ENCODE peak calls at places on chromosome 16, in nine cellular contexts. F is activated naive CD4-positive, alpha-beta T cell treated with Interleukin-2 at 50 U/mL for 16 hours; V is NCI-H2029; Y is GM18507; Z is Right ventricle myocardium superior; S is anterior cingulate cortex; U is NAMALWA; Q is tibial nerve; C is stimulated activated CD4-positive, alpha-beta T cell treated with anti-CD3 and anti-CD28 coated beads, Interleukin-4, amount 100 ng/mL, for 48 hours. E is an unnamed sample.
A peak's percentile ranks its signal among the peaks of the same experiment; 100 is the strongest.

GRCh38 chr16:10305912-10306311 is 79.9 kb upstream of the ATF7IP2 start:
- DNase-seq in F (no peak), V (no peak), Y (no peak), Z (no peak), S (no peak), U (no peak), Q (no peak), C (no peak), E (no peak)

GRCh38 chr16:19881028-19881427 is 3.6 kb downstream of the GPRC5B start:
- DNase-seq in F (no peak), V (no peak), Y (no peak), Z (no peak), S (no peak), U (no peak), Q (no peak), C (no peak), E (peak; percentile 5)

GRCh38 chr16:67833035-67833417 is 9.1 kb upstream of the THAP11 start:
- DNase-seq in F (no peak), V (no peak), Y (no peak), Z (no peak), S (no peak), U (no peak), Q (no peak), C (no peak), E (no peak)

GRCh38 chr16:87070657-87071056 is 246.5 kb downstream of the C16orf95 start:
- DNase-seq in F (no peak), V (no peak), Y (no peak), Z (no peak), S (no peak), U (no peak), Q (no peak), C (no peak), E (no peak)

GRCh38 chr16:75192606-75193264 is 14.2 kb downstream of the CTRB2 start:
- DNase-seq in F (no peak), V (no peak), Y (no peak), Z (no peak), S (no peak), U (no peak), Q (no peak), C (no peak), E (no peak)

GRCh38 chr16:67449739-67450138 is 18.8 kb downstream of the HSD11B2 start:
- DNase-seq in F (no peak), V (no peak), Y (no peak), Z (peak; percentile 79), S (no peak), U (no peak), Q (no peak), C (no peak), E (no peak)

GRCh38 chr16:61987474-61988012 is 48.7 kb downstream of the CDH8 start:
- DNase-seq in F (no peak), V (no peak), Y (no peak), Z (no peak), S (no peak), U (no peak), Q (no peak), C (no peak), E (no peak)

GRCh38 chr16:88315543-88316105 is 67.1 kb upstream of the ZNF469 start:
- DNase-seq in F (no peak), V (no peak), Y (no peak), Z (peak; percentile 63), S (no peak), U (no peak), Q (no peak), C (no peak), E (no peak)

GRCh38 chr16:22386976-22387375 is 12.6 kb upstream of the CDR2 start:
- DNase-seq in F (no peak), V (no peak), Y (no peak), Z (no peak), S (no peak), U (no peak), Q (no peak), C (no peak), E (no peak)

GRCh38 chr16:1426734-1427451 is 4.0 kb upstream of the PERCC1 start:
- DNase-seq in F (no peak), V (peak; percentile 78), Y (no peak), Z (no peak), S (no peak), U (no peak), Q (no peak), C (no peak), E (no peak)

GRCh38 chr16:13471478-13471877 is 448.5 kb upstream of the ERCC4 start:
- DNase-seq in F (no peak), V (no peak), Y (no peak), Z (no peak), S (no peak), U (no peak), Q (no peak), C (no peak), E (no peak)

GRCh38 chr16:88962478-88963152 is 14.4 kb downstream of the CBFA2T3 start:
- DNase-seq in F (no peak), V (no peak), Y (no peak), Z (peak; percentile 25), S (no peak), U (no peak), Q (no peak), C (no peak), E (no peak)

GRCh38 chr16:68264128-68265077 is at the start of gene SLC7A6:
- DNase-seq in F (peak; percentile 85), V (no peak), Y (no peak), Z (peak; percentile 88), S (peak; percentile 67), U (peak; percentile 91), Q (peak; percentile 62), C (peak; percentile 80), E (no peak)

GRCh38 chr16:30894540-30895368 is 877 bp upstream of the BCL7C start:
- DNase-seq in F (no peak), V (no peak), Y (no peak), Z (no peak), S (no peak), U (peak; percentile 21), Q (no peak), C (no peak), E (peak; percentile 45)

GRCh38 chr16:84286568-84287220 is 8.0 kb upstream of the WFDC1 start:
- DNase-seq in F (no peak), V (no peak), Y (no peak), Z (peak; percentile 86), S (no peak), U (no peak), Q (peak; percentile 47), C (no peak), E (no peak)

GRCh38 chr16:15509051-15509592 is 74.7 kb downstream of the BMERB1 start:
- DNase-seq in F (peak; percentile 34), V (no peak), Y (no peak), Z (no peak), S (no peak), U (no peak), Q (no peak), C (no peak), E (no peak)

GRCh38 chr16:6209355-6209930 is 1111.8 kb upstream of the EEF2KMT start:
- DNase-seq in F (no peak), V (no peak), Y (no peak), Z (no peak), S (no peak), U (no peak), Q (no peak), C (no peak), E (no peak)

GRCh38 chr16:4744758-4745569 is 10.6 kb downstream of the DNAAF8 start:
- DNase-seq in F (no peak), V (no peak), Y (no peak), Z (no peak), S (no peak), U (no peak), Q (no peak), C (no peak), E (no peak)

GRCh38 chr16:15542261-15542660 is 100.7 kb downstream of the MARF1 start:
- DNase-seq in F (no peak), V (no peak), Y (no peak), Z (no peak), S (no peak), U (no peak), Q (no peak), C (no peak), E (no peak)

GRCh38 chr16:48636521-48636920 is 26.5 kb upstream of the N4BP1 start:
- DNase-seq in F (no peak), V (no peak), Y (no peak), Z (no peak), S (no peak), U (no peak), Q (no peak), C (no peak), E (no peak)

GRCh38 chr16:4298761-4299522 is 16.9 kb upstream of the GLIS2 start:
- DNase-seq in F (no peak), V (no peak), Y (no peak), Z (peak; percentile 81), S (no peak), U (no peak), Q (no peak), C (no peak), E (no peak)

GRCh38 chr16:87880117-87880696 is 10.9 kb upstream of the SLC7A5 start:
- DNase-seq in F (no peak), V (no peak), Y (no peak), Z (no peak), S (no peak), U (no peak), Q (no peak), C (no peak), E (no peak)

GRCh38 chr16:28096974-28097373 is 33.5 kb upstream of the GSG1L start:
- DNase-seq in F (no peak), V (no peak), Y (no peak), Z (no peak), S (no peak), U (no peak), Q (no peak), C (no peak), E (no peak)

GRCh38 chr16:17416461-17417221 is 54.1 kb downstream of the XYLT1 start:
- DNase-seq in F (peak; percentile 58), V (no peak), Y (peak; percentile 74), Z (peak; percentile 52), S (peak; percentile 11), U (peak; percentile 94), Q (no peak), C (peak; percentile 15), E (peak; percentile 86)

GRCh38 chr16:927406-927805 is 43.4 kb downstream of the LMF1 start:
- DNase-seq in F (no peak), V (no peak), Y (no peak), Z (no peak), S (no peak), U (no peak), Q (no peak), C (no peak), E (no peak)

GRCh38 chr16:70689035-70689969 is 3.4 kb upstream of the MTSS2 start:
- DNase-seq in F (no peak), V (peak; percentile 17), Y (no peak), Z (peak; percentile 72), S (no peak), U (no peak), Q (no peak), C (no peak), E (no peak)

GRCh38 chr16:8931864-8932263 is 31.8 kb downstream of the USP7 start:
- DNase-seq in F (peak; percentile 51), V (no peak), Y (no peak), Z (peak; percentile 64), S (no peak), U (peak; percentile 42), Q (no peak), C (peak; percentile 43), E (peak; percentile 12)

E was measured in pons.